ENCODE peak calls at places on chromosomes 2 and 18, in five cellular contexts. Y is pancreas, N is neural progenitor cell, T is tibial nerve, E is MM.1S. A is an unnamed sample.

GRCh38 chr2:210546424-210547223 is 9.8 kb upstream of the CPS1 start:
- DNase-seq in T (no peak), E (no peak), Y (no peak), N (peak), A (no peak)

GRCh38 chr2:224436634-224437033 is 34.7 kb upstream of the FAM124B start:
- DNase-seq in N (no peak), Y (no peak), T (no peak), E (no peak), A (no peak)

GRCh38 chr18:12046751-12047335 is 46.8 kb upstream of the ANKRD62 start:
- DNase-seq in T (no peak), E (no peak), N (peak), Y (no peak), A (peak)

GRCh38 chr2:239167011-239167673 is 233.7 kb downstream of the HDAC4 start:
- DNase-seq in T (no peak), Y (peak), E (no peak), N (no peak), A (no peak)

GRCh38 chr2:121766624-121767023 is 11.2 kb downstream of the TSN start:
- DNase-seq in N (no peak), Y (no peak), E (no peak), T (no peak), A (no peak)

GRCh38 chr2:149383340-149383739 is 53.0 kb downstream of the LYPD6 start:
- DNase-seq in N (no peak), T (no peak), Y (no peak), E (no peak), A (no peak)

GRCh38 chr18:62585274-62586147 is 62.7 kb downstream of the ZCCHC2 start:
- DNase-seq in T (no peak), N (no peak), Y (no peak), E (no peak), A (no peak)

GRCh38 chr2:134411828-134412638 is 158.2 kb downstream of the MGAT5 start:
- DNase-seq in E (peak), N (peak), Y (no peak), T (peak), A (peak)

GRCh38 chr2:152523091-152523490 is 188.1 kb downstream of the FMNL2 start:
- DNase-seq in N (no peak), E (no peak), T (no peak), Y (no peak), A (no peak)

GRCh38 chr18:60469396-60469795 is 96.8 kb upstream of the MC4R start:
- DNase-seq in T (no peak), N (no peak), Y (no peak), E (peak), A (no peak)

GRCh38 chr2:196718796-196719564 is 79.5 kb downstream of the CCDC150 start:
- DNase-seq in E (peak), T (peak), N (peak), Y (peak), A (no peak)

GRCh38 chr2:10590742-10591141 is 99.0 kb downstream of the NOL10 start:
- DNase-seq in E (no peak), T (no peak), N (no peak), Y (no peak), A (no peak)

GRCh38 chr18:43587538-43588153 is 310.4 kb upstream of the SYT4 start:
- DNase-seq in E (peak), T (no peak), Y (no peak), N (peak), A (no peak)

GRCh38 chr2:49772299-49772970 is 618.1 kb upstream of the FSHR start:
- DNase-seq in T (no peak), N (no peak), E (no peak), Y (no peak), A (no peak)

DNA sequence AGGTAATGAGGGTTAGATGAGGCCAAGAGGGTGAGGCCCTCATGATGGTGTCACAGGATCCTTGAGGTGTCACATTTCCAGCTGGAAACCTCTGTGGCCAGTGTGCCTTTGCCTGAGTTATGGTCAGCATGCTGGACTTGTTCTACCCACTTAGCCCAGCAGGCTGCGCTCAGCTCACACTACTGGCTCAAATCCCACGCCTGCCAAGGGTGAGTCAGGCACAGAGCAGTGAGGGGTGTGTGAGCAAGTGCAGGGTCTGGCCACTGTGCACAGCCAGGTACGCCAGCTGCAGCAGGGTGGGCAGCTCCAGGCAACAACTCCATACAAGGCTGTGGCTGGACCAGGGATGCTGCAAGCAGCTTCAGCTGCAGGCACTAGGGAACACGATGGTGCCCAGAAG is 616.6 kb upstream of the FSHR start:
- DNase-seq in N (peak), E (no peak), Y (peak), T (no peak), A (no peak)
- TF ChIP-seq CTCF in N (peak), E (peak), Y (peak), T (peak), A (peak)

GRCh38 chr2:181164699-181165098 is 184.3 kb downstream of the UBE2E3 start:
- DNase-seq in T (no peak), N (no peak), Y (no peak), E (peak), A (no peak)
- H3K4me3 ChIP-seq in T (no peak), N (no peak), Y (no peak), E (peak), A (no peak)

GRCh38 chr18:74623047-74623816 is 25.6 kb downstream of the ZNF407 start:
- DNase-seq in E (no peak), T (no peak), Y (no peak), N (peak), A (no peak)
- TF ChIP-seq CTCF in E (peak), T (no peak), Y (no peak), N (peak), A (peak)

GRCh38 chr2:104656496-104657310 is 197.2 kb upstream of the POU3F3 start:
- DNase-seq in T (no peak), E (no peak), N (peak), Y (no peak), A (no peak)

GRCh38 chr2:104664672-104665071 is 189.2 kb upstream of the POU3F3 start:
- DNase-seq in T (no peak), E (no peak), Y (no peak), N (no peak), A (no peak)

GRCh38 chr2:104654813-104655212 is 199.1 kb upstream of the POU3F3 start:
- DNase-seq in T (no peak), E (no peak), N (no peak), Y (no peak), A (peak)

GRCh38 chr2:104658149-104658839 is 195.6 kb upstream of the POU3F3 start:
- DNase-seq in Y (no peak), N (peak), E (no peak), T (no peak), A (no peak)

DNA sequence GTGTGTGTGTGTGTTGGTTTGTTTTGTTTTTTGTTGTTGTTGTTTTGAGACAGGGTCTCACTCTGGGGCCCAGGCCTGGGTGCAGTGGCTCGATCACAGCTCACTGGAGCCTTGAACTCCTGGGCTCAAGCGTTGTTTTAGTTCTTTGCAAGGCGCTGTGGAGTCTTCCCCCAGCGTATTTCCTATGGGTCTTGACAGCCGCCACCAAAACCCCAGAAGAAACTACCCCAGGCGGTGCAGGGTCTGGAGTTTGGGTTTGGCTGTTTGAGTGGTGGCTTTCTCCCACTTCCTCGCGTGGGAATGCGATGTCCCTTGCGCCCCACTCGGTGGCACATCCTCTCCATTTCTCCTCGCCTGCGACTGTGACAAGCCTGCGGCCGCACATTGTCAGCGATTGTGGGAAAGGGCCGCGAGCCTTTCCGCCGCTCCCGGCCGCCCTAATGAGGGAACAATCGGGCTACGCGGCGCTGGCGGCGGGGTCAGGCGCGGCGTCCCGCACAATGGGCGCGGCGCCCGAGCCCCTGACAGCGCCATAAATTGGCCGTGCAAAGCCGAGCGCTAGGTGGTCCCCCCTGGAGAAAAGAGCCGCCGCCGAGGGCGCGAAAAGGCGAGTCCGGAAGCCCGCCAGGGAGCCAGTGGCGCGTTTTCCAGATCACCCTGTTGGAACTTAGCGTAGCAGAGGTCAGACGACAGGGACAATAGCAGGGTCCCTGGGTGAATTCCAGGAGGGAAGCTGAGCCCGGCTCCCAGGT is 194.9 kb upstream of the POU3F3 start:
- DNase-seq in N (peak), T (no peak), Y (no peak), E (no peak), A (no peak)
- H3K4me3 ChIP-seq in N (peak), T (no peak), Y (no peak), E (no peak), A (peak)

GRCh38 chr2:139916822-139917221 is 1136.6 kb upstream of the NXPH2 start:
- DNase-seq in E (no peak), T (no peak), N (no peak), Y (no peak), A (no peak)
- TF ChIP-seq CTCF in E (no peak), T (no peak), N (peak), Y (no peak), A (no peak)

GRCh38 chr2:222299926-222300724 is 1.3 kb upstream of the PAX3 start:
- DNase-seq in E (no peak), Y (no peak), T (no peak), N (peak), A (peak)
- H3K4me3 ChIP-seq in E (no peak), Y (no peak), T (no peak), N (peak), A (no peak)

A was measured in esophagus muscularis mucosa.